ENCODE peak calls at places on chromosomes 6 and 20, in seven cellular contexts. T is HCT116, K is K562, P is H1, I is GM12878, N is SK-N-SH, C is HepG2. A is an unnamed sample.

GRCh38 chr6:42443312-42444075 is 8.2 kb downstream of the TRERF1 start:
- DNase-seq in T (no peak), K (no peak), P (no peak), I (no peak), N (no peak), C (no peak), A (no peak)

GRCh38 chr6:79544939-79545450 is 7.8 kb upstream of the LCA5 start:
- DNase-seq in T (peak), K (peak), P (peak), I (peak), N (peak), C (peak), A (peak)

GRCh38 chr6:2518029-2518428 is 232.7 kb downstream of the MYLK4 start:
- DNase-seq in T (no peak), K (no peak), P (no peak), I (no peak), N (no peak), C (no peak), A (no peak)

GRCh38 chr20:47024461-47024937 is 129.9 kb downstream of the EYA2 start:
- DNase-seq in T (no peak), K (no peak), P (no peak), I (no peak), N (no peak), C (no peak), A (no peak)

GRCh38 chr6:55659304-55659703 is 80.3 kb upstream of the HMGCLL1 start:
- DNase-seq in T (no peak), K (no peak), P (no peak), I (no peak), N (no peak), C (no peak), A (no peak)

GRCh38 chr6:2852514-2852855 is 10.8 kb upstream of the SERPINB1 start:
- DNase-seq in T (no peak), K (no peak), P (no peak), I (no peak), N (no peak), C (no peak), A (no peak)

GRCh38 chr6:154433477-154434241 is 76.8 kb downstream of the CNKSR3 start:
- DNase-seq in T (no peak), K (no peak), P (no peak), I (no peak), N (no peak), C (peak), A (no peak)

GRCh38 chr6:56101141-56101553 is 146.2 kb downstream of the COL21A1 start:
- DNase-seq in T (peak), K (no peak), P (no peak), I (no peak), N (no peak), C (peak), A (peak)

GRCh38 chr20:59598625-59599310 is 5.6 kb upstream of the PHACTR3 start:
- DNase-seq in T (peak), K (peak), P (no peak), I (peak), N (peak), C (peak), A (peak)

GRCh38 chr6:113375950-113376846 is 480.9 kb upstream of the MARCKS start:
- DNase-seq in T (no peak), K (no peak), P (no peak), I (no peak), N (no peak), C (no peak), A (no peak)

GRCh38 chr6:143594647-143595046 is 83.1 kb upstream of the PHACTR2 start:
- DNase-seq in T (no peak), K (no peak), P (no peak), I (no peak), N (no peak), C (no peak), A (no peak)

DNA sequence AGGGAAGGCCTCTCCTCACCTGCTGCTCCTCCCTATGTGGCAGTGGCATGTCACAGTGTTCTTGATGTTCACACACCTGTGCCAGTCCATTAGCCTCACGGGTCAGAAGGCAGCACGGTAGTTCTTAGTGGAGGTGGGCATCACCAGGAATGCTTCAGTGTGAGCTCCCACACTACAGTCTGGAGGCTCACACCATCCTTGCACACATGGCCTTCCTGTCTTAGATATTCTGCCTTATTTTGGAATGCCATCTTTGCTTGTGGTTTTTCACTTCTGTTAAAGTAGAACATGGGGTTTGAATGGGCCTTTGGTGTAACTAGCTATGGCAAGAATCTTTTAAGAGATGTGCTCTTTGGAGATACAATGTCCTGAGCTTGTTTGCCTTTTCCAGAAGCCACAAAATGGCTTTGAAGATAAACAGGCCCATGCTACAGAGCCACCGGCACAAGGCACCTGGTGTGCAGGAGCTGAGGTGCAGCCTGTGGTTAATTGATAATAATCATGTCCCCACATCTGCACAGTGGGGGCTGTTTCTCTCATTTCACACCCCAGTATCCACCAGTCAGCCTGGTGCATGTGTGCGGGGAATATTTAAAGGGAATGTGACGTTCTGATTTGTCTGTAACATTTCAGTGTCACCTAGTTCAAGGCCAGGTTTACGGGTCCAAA is 3.2 kb upstream of the SLC17A9 start:
- DNase-seq in T (no peak), K (no peak), P (no peak), I (no peak), N (no peak), C (no peak), A (no peak)
- TF ChIP-seq JUND in T (no peak), K (no peak), P (no peak), I (no peak), N (no peak), C (no peak), A (no peak)

GRCh38 chr20:1623501-1624250 is 3.9 kb upstream of the SIRPB1 start:
- DNase-seq in T (no peak), K (no peak), P (no peak), I (no peak), N (no peak), C (no peak), A (no peak)
- TF ChIP-seq JUND in T (no peak), K (no peak), P (no peak), I (no peak), N (no peak), C (no peak), A (no peak)

GRCh38 chr6:82144852-82145332 is 102.7 kb downstream of the IBTK start:
- DNase-seq in T (peak), K (no peak), P (no peak), I (no peak), N (peak), C (peak), A (peak)
- TF ChIP-seq JUND in T (peak), K (peak), P (no peak), I (no peak), N (peak), C (no peak), A (no peak)

DNA sequence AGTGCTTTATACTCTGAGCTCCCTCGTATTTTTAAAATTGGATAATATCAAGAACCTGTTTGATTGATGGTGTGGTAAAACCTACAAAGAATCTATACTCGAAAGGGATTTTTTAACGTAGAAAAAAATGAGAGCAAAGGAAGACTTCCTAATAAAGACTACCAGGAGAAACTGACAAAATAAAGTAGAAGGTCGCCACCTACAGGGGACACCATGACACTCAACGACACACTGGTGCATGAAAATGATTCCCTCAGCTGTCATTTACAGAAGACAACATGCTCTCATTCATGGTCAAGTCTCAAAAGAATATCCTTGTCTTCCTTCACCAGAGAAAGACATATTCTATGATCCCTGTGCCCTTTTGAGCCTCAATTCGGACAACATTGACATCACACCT is 10.1 kb upstream of the NHSL1 start:
- DNase-seq in T (peak), K (peak), P (no peak), I (no peak), N (peak), C (peak), A (peak)
- TF ChIP-seq JUND in T (no peak), K (no peak), P (peak), I (no peak), N (no peak), C (no peak), A (no peak)

DNA sequence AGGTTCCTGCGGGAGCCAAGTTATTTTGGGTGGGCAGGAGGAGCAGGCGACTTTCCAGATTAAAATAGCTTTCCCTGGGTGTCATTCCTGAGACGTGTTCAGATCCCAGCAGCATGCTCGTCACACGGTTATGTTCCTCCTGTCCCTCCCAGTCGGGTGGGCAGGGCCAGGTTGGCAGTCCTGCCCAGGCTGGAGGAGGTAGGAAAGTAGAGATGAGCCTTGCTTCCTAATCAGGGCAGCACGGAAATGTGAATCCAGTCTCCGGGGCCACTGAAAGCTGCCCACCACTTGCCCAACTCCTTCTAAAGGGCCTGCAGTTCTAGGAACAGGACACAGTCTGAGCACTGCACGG is 137.0 kb downstream of the MRPL14 start:
- DNase-seq in T (no peak), K (no peak), P (no peak), I (no peak), N (no peak), C (no peak), A (no peak)
- TF ChIP-seq JUND in T (no peak), K (no peak), P (no peak), I (no peak), N (no peak), C (no peak), A (no peak)

GRCh38 chr6:35096129-35096852 is 44.8 kb downstream of the TCP11 start:
- DNase-seq in T (peak), K (no peak), P (no peak), I (no peak), N (peak), C (peak), A (peak)
- TF ChIP-seq JUND in T (no peak), K (no peak), P (no peak), I (no peak), N (peak), C (no peak), A (no peak)

A was measured in T47D.